ENCODE peak calls at places on chromosome 3, in nine cellular contexts. One of them, this sample, is unnamed.

GRCh38 chr3:30258426-30259392 is 347.7 kb upstream of the TGFBR2 start:
- DNase-seq in SK-N-SH: no peak
- DNase-seq in body of pancreas: no peak
- DNase-seq in cardiac muscle cell: no peak
- DNase-seq in heart right ventricle: no peak
- DNase-seq in A673: no peak
- DNase-seq in stomach: no peak
- DNase-seq in MM.1S: no peak
- DNase-seq in PC-3: peak; percentile 76
- DNase-seq in this sample: no peak

GRCh38 chr3:59514865-59515482 is 465.1 kb upstream of the CFAP20DC start:
- DNase-seq in SK-N-SH: no peak
- DNase-seq in body of pancreas: no peak
- DNase-seq in cardiac muscle cell: no peak
- DNase-seq in heart right ventricle: no peak
- DNase-seq in A673: peak; percentile 2
- DNase-seq in stomach: no peak
- DNase-seq in MM.1S: no peak
- DNase-seq in PC-3: no peak
- DNase-seq in this sample: no peak

GRCh38 chr3:14411988-14412387 is 9.6 kb downstream of the SLC6A6 start:
- DNase-seq in SK-N-SH: no peak
- DNase-seq in body of pancreas: no peak
- DNase-seq in cardiac muscle cell: no peak
- DNase-seq in heart right ventricle: no peak
- DNase-seq in A673: no peak
- DNase-seq in stomach: no peak
- DNase-seq in MM.1S: no peak
- DNase-seq in PC-3: peak; percentile 29
- DNase-seq in this sample: peak; percentile 81

GRCh38 chr3:17752441-17752840 is 10.0 kb upstream of the TBC1D5 start:
- DNase-seq in SK-N-SH: no peak
- DNase-seq in body of pancreas: no peak
- DNase-seq in cardiac muscle cell: no peak
- DNase-seq in heart right ventricle: no peak
- DNase-seq in A673: no peak
- DNase-seq in stomach: no peak
- DNase-seq in MM.1S: no peak
- DNase-seq in PC-3: no peak
- DNase-seq in this sample: no peak

GRCh38 chr3:184716652-184717607 is 5.1 kb upstream of the MAGEF1 start:
- DNase-seq in SK-N-SH: peak; percentile 48
- DNase-seq in body of pancreas: no peak
- DNase-seq in cardiac muscle cell: peak; percentile 66
- DNase-seq in heart right ventricle: no peak
- DNase-seq in A673: peak; percentile 87
- DNase-seq in stomach: no peak
- DNase-seq in MM.1S: no peak
- DNase-seq in PC-3: peak; percentile 64
- DNase-seq in this sample: peak; percentile 80

GRCh38 chr3:134239538-134239937 is 11.1 kb downstream of the RYK start:
- DNase-seq in SK-N-SH: no peak
- DNase-seq in body of pancreas: no peak
- DNase-seq in cardiac muscle cell: no peak
- DNase-seq in heart right ventricle: no peak
- DNase-seq in A673: no peak
- DNase-seq in stomach: no peak
- DNase-seq in MM.1S: no peak
- DNase-seq in PC-3: peak; percentile 3
- DNase-seq in this sample: no peak

GRCh38 chr3:25781145-25781757 is 2.0 kb downstream of the NGLY1 start:
- DNase-seq in SK-N-SH: no peak
- DNase-seq in body of pancreas: no peak
- DNase-seq in cardiac muscle cell: no peak
- DNase-seq in heart right ventricle: no peak
- DNase-seq in A673: no peak
- DNase-seq in stomach: no peak
- DNase-seq in MM.1S: no peak
- DNase-seq in PC-3: no peak
- DNase-seq in this sample: no peak

GRCh38 chr3:43389388-43390254 is 103.3 kb downstream of the SNRK start:
- DNase-seq in SK-N-SH: no peak
- DNase-seq in body of pancreas: peak; percentile 62
- DNase-seq in cardiac muscle cell: peak; percentile 87
- DNase-seq in heart right ventricle: peak; percentile 69
- DNase-seq in A673: no peak
- DNase-seq in stomach: peak; percentile 57
- DNase-seq in MM.1S: peak; percentile 70
- DNase-seq in PC-3: peak; percentile 97
- DNase-seq in this sample: no peak

GRCh38 chr3:58422756-58423324 is 10.8 kb downstream of the PDHB start:
- DNase-seq in SK-N-SH: no peak
- DNase-seq in body of pancreas: no peak
- DNase-seq in cardiac muscle cell: peak; percentile 52
- DNase-seq in heart right ventricle: no peak
- DNase-seq in A673: peak; percentile 30
- DNase-seq in stomach: no peak
- DNase-seq in MM.1S: no peak
- DNase-seq in PC-3: peak; percentile 40
- DNase-seq in this sample: no peak
- TF ChIP-seq CTCF in SK-N-SH: no peak
- TF ChIP-seq CTCF in body of pancreas: peak; percentile 32
- TF ChIP-seq CTCF in cardiac muscle cell: peak; percentile 38
- TF ChIP-seq CTCF in heart right ventricle: peak; percentile 32
- TF ChIP-seq CTCF in A673: peak; percentile 31
- TF ChIP-seq CTCF in stomach: no peak
- TF ChIP-seq CTCF in MM.1S: no peak
- TF ChIP-seq CTCF in PC-3: peak; percentile 45
- TF ChIP-seq CTCF in this sample: peak; percentile 70

GRCh38 chr3:157156844-157157635 is 2.9 kb downstream of the CCNL1 start:
- DNase-seq in SK-N-SH: no peak
- DNase-seq in body of pancreas: no peak
- DNase-seq in cardiac muscle cell: no peak
- DNase-seq in heart right ventricle: no peak
- DNase-seq in A673: peak; percentile 38
- DNase-seq in stomach: no peak
- DNase-seq in MM.1S: peak; percentile 42
- DNase-seq in PC-3: no peak
- DNase-seq in this sample: no peak

GRCh38 chr3:157157836-157158235 is 2.1 kb downstream of the CCNL1 start:
- DNase-seq in SK-N-SH: no peak
- DNase-seq in body of pancreas: no peak
- DNase-seq in cardiac muscle cell: no peak
- DNase-seq in heart right ventricle: no peak
- DNase-seq in A673: no peak
- DNase-seq in stomach: no peak
- DNase-seq in MM.1S: no peak
- DNase-seq in PC-3: no peak
- DNase-seq in this sample: no peak

GRCh38 chr3:157159762-157160651 is at the start of gene CCNL1:
- DNase-seq in SK-N-SH: peak; percentile 94
- DNase-seq in body of pancreas: peak; percentile 97
- DNase-seq in cardiac muscle cell: peak; percentile 99
- DNase-seq in heart right ventricle: peak; percentile 97
- DNase-seq in A673: peak; percentile 98
- DNase-seq in stomach: peak; percentile 98
- DNase-seq in MM.1S: peak; percentile 100
- DNase-seq in PC-3: peak; percentile 98
- DNase-seq in this sample: peak; percentile 96

GRCh38 chr3:157160652-157161480 is 919 bp upstream of the CCNL1 start:
- DNase-seq in SK-N-SH: peak; percentile 73
- DNase-seq in body of pancreas: peak; percentile 84
- DNase-seq in cardiac muscle cell: peak; percentile 97
- DNase-seq in heart right ventricle: peak; percentile 86
- DNase-seq in A673: peak; percentile 65
- DNase-seq in stomach: peak; percentile 89
- DNase-seq in MM.1S: peak; percentile 77
- DNase-seq in PC-3: peak; percentile 87
- DNase-seq in this sample: peak; percentile 77

DNA sequence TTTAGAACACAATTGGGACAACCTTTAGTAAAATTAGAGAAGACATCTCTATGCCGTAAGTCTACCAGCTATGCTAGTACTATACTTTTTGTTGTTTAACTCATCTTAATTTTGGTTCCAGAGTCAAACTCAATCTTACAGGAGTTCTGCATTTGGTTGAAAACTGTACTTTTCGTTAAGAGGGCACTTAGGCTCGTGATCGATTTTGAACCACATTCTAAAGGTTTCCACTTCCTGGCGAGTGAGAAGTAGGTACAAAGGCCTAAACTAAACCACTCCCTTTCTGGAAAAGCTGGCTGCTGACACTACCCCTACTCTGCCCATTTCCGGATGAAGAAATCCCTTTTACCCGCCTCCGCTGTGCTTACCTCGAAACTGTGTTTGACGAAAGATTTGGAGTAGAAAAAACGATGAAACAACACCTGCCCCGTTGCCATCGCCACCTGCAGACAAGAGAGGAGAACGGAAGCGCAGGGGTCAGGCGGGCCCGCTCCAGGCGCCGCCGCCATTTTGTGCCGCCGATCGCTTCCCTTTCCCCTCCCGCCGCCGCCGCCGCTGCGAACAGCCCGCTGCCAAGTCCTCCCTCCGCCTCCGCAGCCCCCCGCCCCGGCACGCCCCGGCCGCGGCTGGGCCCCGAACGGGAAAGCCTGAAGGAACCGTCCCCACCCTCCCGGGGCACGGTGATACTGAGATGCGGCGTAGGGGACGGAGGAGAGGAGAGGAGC is 748 bp downstream of the CCNL1 start:
- DNase-seq in SK-N-SH: peak; percentile 75
- DNase-seq in body of pancreas: peak; percentile 72
- DNase-seq in cardiac muscle cell: peak; percentile 65
- DNase-seq in heart right ventricle: peak; percentile 62
- DNase-seq in A673: peak; percentile 73
- DNase-seq in stomach: peak; percentile 64
- DNase-seq in MM.1S: peak; percentile 96
- DNase-seq in PC-3: peak; percentile 46
- DNase-seq in this sample: peak; percentile 88
- H3K4me1 ChIP-seq in SK-N-SH: peaks cover 33% of the 10 kb centered on the region
- H3K4me1 ChIP-seq in body of pancreas: peaks cover 65% of the 10 kb centered on the region
- H3K4me1 ChIP-seq in cardiac muscle cell: peaks cover 51% of the 10 kb centered on the region
- H3K4me1 ChIP-seq in heart right ventricle: peaks cover 56% of the 10 kb centered on the region
- H3K4me1 ChIP-seq in A673: peaks cover 53% of the 10 kb centered on the region
- H3K4me1 ChIP-seq in stomach: peaks cover 55% of the 10 kb centered on the region
- H3K4me1 ChIP-seq in MM.1S: peaks cover 40% of the 10 kb centered on the region
- H3K4me1 ChIP-seq in PC-3: peaks cover 50% of the 10 kb centered on the region
- H3K4me1 ChIP-seq in this sample: no peaks in the 10 kb centered on the region

GRCh38 chr3:72597043-72597442 is 251.2 kb downstream of the SHQ1 start:
- DNase-seq in SK-N-SH: no peak
- DNase-seq in body of pancreas: no peak
- DNase-seq in cardiac muscle cell: no peak
- DNase-seq in heart right ventricle: no peak
- DNase-seq in A673: no peak
- DNase-seq in stomach: no peak
- DNase-seq in MM.1S: no peak
- DNase-seq in PC-3: no peak
- DNase-seq in this sample: no peak

GRCh38 chr3:72598856-72599255 is 249.4 kb downstream of the SHQ1 start:
- DNase-seq in SK-N-SH: no peak
- DNase-seq in body of pancreas: no peak
- DNase-seq in cardiac muscle cell: no peak
- DNase-seq in heart right ventricle: no peak
- DNase-seq in A673: no peak
- DNase-seq in stomach: no peak
- DNase-seq in MM.1S: no peak
- DNase-seq in PC-3: no peak
- DNase-seq in this sample: no peak

GRCh38 chr3:72595927-72596610 is 252.2 kb downstream of the SHQ1 start:
- DNase-seq in SK-N-SH: no peak
- DNase-seq in body of pancreas: no peak
- DNase-seq in cardiac muscle cell: no peak
- DNase-seq in heart right ventricle: no peak
- DNase-seq in A673: no peak
- DNase-seq in stomach: no peak
- DNase-seq in MM.1S: no peak
- DNase-seq in PC-3: no peak
- DNase-seq in this sample: peak; percentile 50

GRCh38 chr3:72595376-72595775 is 252.9 kb downstream of the SHQ1 start:
- DNase-seq in SK-N-SH: peak; percentile 57
- DNase-seq in body of pancreas: no peak
- DNase-seq in cardiac muscle cell: no peak
- DNase-seq in heart right ventricle: no peak
- DNase-seq in A673: no peak
- DNase-seq in stomach: no peak
- DNase-seq in MM.1S: no peak
- DNase-seq in PC-3: no peak
- DNase-seq in this sample: no peak

DNA sequence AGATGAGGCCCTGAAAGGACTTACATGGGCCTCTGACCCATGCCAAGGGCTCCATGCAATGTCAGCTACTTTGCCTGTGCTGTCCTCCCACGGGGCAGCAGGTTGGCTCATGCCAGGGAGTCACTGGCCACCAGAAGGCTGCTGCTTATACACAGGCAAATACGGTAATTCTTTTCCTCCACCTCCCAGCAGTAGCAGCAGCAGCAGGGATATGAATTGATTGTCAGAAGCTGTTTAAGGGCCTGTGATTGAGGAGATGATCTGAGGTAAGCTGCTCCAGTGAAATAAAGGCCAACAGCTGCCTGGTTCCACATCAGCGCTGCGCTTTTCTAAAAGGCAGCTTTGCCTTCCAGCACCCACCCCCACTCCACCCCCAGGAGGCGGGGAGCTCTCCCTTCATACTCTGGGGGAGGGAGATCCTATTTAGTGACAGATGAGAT is 250.5 kb downstream of the SHQ1 start:
- DNase-seq in SK-N-SH: peak; percentile 63
- DNase-seq in body of pancreas: no peak
- DNase-seq in cardiac muscle cell: peak; percentile 14
- DNase-seq in heart right ventricle: no peak
- DNase-seq in A673: peak; percentile 38
- DNase-seq in stomach: no peak
- DNase-seq in MM.1S: no peak
- DNase-seq in PC-3: no peak
- DNase-seq in this sample: peak; percentile 69
- H3K4me3 ChIP-seq in SK-N-SH: no peak overlapping the region
- H3K4me3 ChIP-seq in body of pancreas: no peak overlapping the region
- H3K4me3 ChIP-seq in cardiac muscle cell: no peak overlapping the region
- H3K4me3 ChIP-seq in heart right ventricle: no peak overlapping the region
- H3K4me3 ChIP-seq in A673: no peak overlapping the region
- H3K4me3 ChIP-seq in stomach: no peak overlapping the region
- H3K4me3 ChIP-seq in MM.1S: no peak overlapping the region
- H3K4me3 ChIP-seq in PC-3: no peak overlapping the region
- H3K4me3 ChIP-seq in this sample: no peak overlapping the region

GRCh38 chr3:159620281-159620680 is 368.4 kb upstream of the IL12A start:
- DNase-seq in SK-N-SH: no peak
- DNase-seq in body of pancreas: no peak
- DNase-seq in cardiac muscle cell: no peak
- DNase-seq in heart right ventricle: no peak
- DNase-seq in A673: no peak
- DNase-seq in stomach: no peak
- DNase-seq in MM.1S: no peak
- DNase-seq in PC-3: no peak
- DNase-seq in this sample: no peak

GRCh38 chr3:159620873-159621272 is 367.8 kb upstream of the IL12A start:
- DNase-seq in SK-N-SH: no peak
- DNase-seq in body of pancreas: no peak
- DNase-seq in cardiac muscle cell: peak; percentile 34
- DNase-seq in heart right ventricle: no peak
- DNase-seq in A673: no peak
- DNase-seq in stomach: no peak
- DNase-seq in MM.1S: no peak
- DNase-seq in PC-3: peak; percentile 93
- DNase-seq in this sample: no peak

GRCh38 chr3:159619341-159619885 is 369.2 kb upstream of the IL12A start:
- DNase-seq in SK-N-SH: no peak
- DNase-seq in body of pancreas: no peak
- DNase-seq in cardiac muscle cell: peak; percentile 10
- DNase-seq in heart right ventricle: no peak
- DNase-seq in A673: peak; percentile 41
- DNase-seq in stomach: no peak
- DNase-seq in MM.1S: no peak
- DNase-seq in PC-3: peak; percentile 79
- DNase-seq in this sample: no peak

GRCh38 chr3:159616234-159616825 is 372.3 kb upstream of the IL12A start:
- DNase-seq in SK-N-SH: no peak
- DNase-seq in body of pancreas: no peak
- DNase-seq in cardiac muscle cell: peak; percentile 64
- DNase-seq in heart right ventricle: peak; percentile 43
- DNase-seq in A673: peak; percentile 37
- DNase-seq in stomach: peak; percentile 39
- DNase-seq in MM.1S: no peak
- DNase-seq in PC-3: peak; percentile 78
- DNase-seq in this sample: peak; percentile 83
- TF ChIP-seq CTCF in SK-N-SH: peak; percentile 76
- TF ChIP-seq CTCF in body of pancreas: peak; percentile 32
- TF ChIP-seq CTCF in cardiac muscle cell: peak; percentile 61
- TF ChIP-seq CTCF in heart right ventricle: peak; percentile 74
- TF ChIP-seq CTCF in A673: peak; percentile 51
- TF ChIP-seq CTCF in stomach: peak; percentile 56
- TF ChIP-seq CTCF in MM.1S: no peak
- TF ChIP-seq CTCF in PC-3: peak; percentile 70
- TF ChIP-seq CTCF in this sample: peak; percentile 81